ENCODE peak calls at places on chromosomes 5 and 9, in four cellular contexts. U, X, V and H are unnamed samples.

GRCh38 chr9:2281031-2281802 is 266.1 kb downstream of the SMARCA2 start:
- DNase-seq in V (peak), U (peak), X (peak), H (peak)

GRCh38 chr5:80206282-80206681 is 49.6 kb downstream of the SERINC5 start:
- DNase-seq in V (peak), X (no peak), U (no peak), H (peak)

GRCh38 chr9:93257808-93258331 is 73.9 kb downstream of the WNK2 start:
- DNase-seq in U (peak), X (no peak), V (no peak), H (no peak)

GRCh38 chr9:4235951-4236804 is 63.7 kb downstream of the GLIS3 start:
- DNase-seq in X (no peak), U (no peak), V (peak), H (peak)

GRCh38 chr9:74742792-74743389 is 144.8 kb downstream of the TRPM6 start:
- DNase-seq in X (peak), U (peak), V (peak), H (peak)

GRCh38 chr5:158979749-158980521 is 119.8 kb downstream of the EBF1 start:
- DNase-seq in U (no peak), X (no peak), V (peak), H (peak)

GRCh38 chr5:124461110-124461509 is 285.3 kb downstream of the ZNF608 start:
- DNase-seq in X (no peak), U (no peak), V (no peak), H (no peak)

GRCh38 chr9:15501179-15501578 is 9.6 kb downstream of the PSIP1 start:
- DNase-seq in X (no peak), V (peak), U (no peak), H (no peak)

GRCh38 chr5:2755371-2755715 is 3.9 kb upstream of the IRX2 start:
- DNase-seq in U (no peak), X (no peak), V (no peak), H (no peak)

GRCh38 chr9:92652461-92652860 is 17.5 kb downstream of the IPPK start:
- DNase-seq in U (no peak), V (no peak), X (no peak), H (no peak)

GRCh38 chr9:98860871-98861293 is 53.4 kb downstream of the GALNT12 start:
- DNase-seq in V (peak), U (no peak), X (peak), H (peak)

GRCh38 chr5:119315516-119315949 is 40.3 kb upstream of the TNFAIP8 start:
- DNase-seq in X (no peak), V (no peak), U (no peak), H (no peak)

GRCh38 chr5:153974813-153975163 is 63.9 kb downstream of the FAM114A2 start:
- DNase-seq in U (no peak), X (no peak), V (no peak), H (no peak)

GRCh38 chr9:89802809-89803355 is 198.1 kb downstream of the GADD45G start:
- DNase-seq in V (no peak), U (no peak), X (no peak), H (no peak)

GRCh38 chr5:112418412-112419049 is 546 bp downstream of the EPB41L4A start:
- DNase-seq in V (peak), U (peak), X (peak), H (no peak)

GRCh38 chr5:116614603-116614920 is 39.9 kb upstream of the SEMA6A start:
- DNase-seq in V (no peak), U (no peak), X (no peak), H (no peak)

GRCh38 chr5:81393783-81394718 is at the start of gene ACOT12:
- DNase-seq in X (peak), V (peak), U (peak), H (peak)

GRCh38 chr5:110769282-110769681 is 30.5 kb downstream of the SLC25A46 start:
- DNase-seq in X (no peak), V (peak), U (no peak), H (peak)

GRCh38 chr5:41414598-41414997 is 95.8 kb downstream of the PLCXD3 start:
- DNase-seq in U (no peak), V (peak), X (no peak), H (peak)

GRCh38 chr9:114210691-114211276 is 55.4 kb downstream of the COL27A1 start:
- DNase-seq in V (no peak), X (no peak), U (no peak), H (no peak)

GRCh38 chr5:59548807-59549357 is 344.6 kb downstream of the PDE4D start:
- DNase-seq in V (no peak), U (no peak), X (no peak), H (no peak)

GRCh38 chr9:112112941-112113399 is 62.1 kb downstream of the SUSD1 start:
- DNase-seq in X (no peak), U (peak), V (no peak), H (no peak)

GRCh38 chr9:93244510-93245436 is 60.8 kb downstream of the WNK2 start:
- DNase-seq in X (no peak), U (no peak), V (no peak), H (no peak)

GRCh38 chr9:22975921-22976320 is 529.3 kb downstream of the DMRTA1 start:
- DNase-seq in X (no peak), U (no peak), V (no peak), H (peak)

GRCh38 chr5:5353681-5354080 is 68.8 kb upstream of the ICE1 start:
- DNase-seq in V (no peak), X (no peak), U (peak), H (no peak)

GRCh38 chr5:111364992-111365391 is 140.8 kb downstream of the CAMK4 start:
- DNase-seq in X (peak), U (no peak), V (peak), H (peak)

GRCh38 chr5:157108961-157109360 is at the start of gene HAVCR2:
- DNase-seq in V (no peak), X (no peak), U (no peak), H (no peak)

DNA sequence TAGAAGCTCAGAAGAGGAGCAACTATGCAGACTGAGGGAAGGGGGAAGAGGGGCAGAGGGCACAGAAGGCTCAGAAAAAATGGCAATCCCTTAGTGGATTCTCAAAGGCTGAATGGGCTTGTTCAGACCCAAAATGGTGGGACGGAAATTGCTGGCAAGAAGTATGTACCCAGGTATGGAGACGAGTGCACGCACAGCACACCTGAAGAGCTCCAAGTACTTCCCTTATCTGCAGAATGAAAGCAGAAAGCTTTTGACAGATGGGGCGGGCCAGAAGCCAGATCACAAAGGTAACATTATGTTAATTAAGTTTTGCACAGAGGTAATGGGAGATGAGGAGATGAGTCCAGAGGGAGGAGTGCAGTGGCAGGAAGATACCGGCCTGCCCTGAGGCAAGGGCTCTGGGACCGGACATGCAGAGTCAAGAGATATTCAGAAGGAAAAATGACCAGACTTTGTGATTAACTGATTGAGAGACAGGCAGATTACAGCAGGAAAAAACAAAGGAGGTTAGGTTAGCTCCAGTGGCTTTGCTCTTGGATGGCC is 138.1 kb upstream of the PIK3R1 start:
- DNase-seq in U (no peak), X (no peak), V (no peak), H (no peak)
- H3K14ac ChIP-seq in U (no peak), X (no peak), V (no peak), H (no peak)

GRCh38 chr5:96661101-96661840 is 905 bp upstream of the CAST start:
- DNase-seq in X (peak), V (peak), U (no peak), H (peak)
- H3K14ac ChIP-seq in X (no peak), V (no peak), U (no peak), H (peak)

GRCh38 chr5:83720805-83721431 is at the start of gene HAPLN1:
- DNase-seq in X (peak), U (peak), V (peak), H (no peak)
- H3K14ac ChIP-seq in X (no peak), U (peak), V (no peak), H (peak)

GRCh38 chr5:68446070-68446357 is 230.5 kb downstream of the PIK3R1 start:
- DNase-seq in V (no peak), U (no peak), X (no peak), H (no peak)
- H3K14ac ChIP-seq in V (no peak), U (no peak), X (no peak), H (no peak)

DNA sequence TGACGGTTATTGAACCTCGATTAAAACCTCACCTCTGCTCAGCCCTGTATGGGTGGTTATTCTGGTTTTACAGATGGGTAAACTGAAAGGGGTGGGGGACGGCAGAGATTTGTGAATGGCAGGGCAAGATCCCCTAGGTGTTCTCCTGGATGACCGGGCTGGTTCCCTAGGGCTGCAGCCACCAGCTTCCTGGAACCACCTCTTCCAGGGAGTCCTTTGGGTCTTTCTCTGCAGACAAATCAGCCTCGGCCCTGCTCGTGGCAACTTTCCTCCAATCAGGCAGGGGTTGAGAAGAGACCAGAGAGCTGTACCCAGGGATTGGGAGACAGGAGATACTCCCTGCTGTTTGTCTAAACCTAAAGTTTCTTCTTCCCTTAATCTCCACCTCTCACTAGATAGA is 5.2 kb upstream of the MSX2 start:
- DNase-seq in X (no peak), V (no peak), U (peak), H (no peak)
- H3K14ac ChIP-seq in X (no peak), V (no peak), U (no peak), H (no peak)

GRCh38 chr5:148826082-148826971 is at the start of gene ADRB2:
- DNase-seq in V (peak), U (peak), X (peak), H (peak)
- H3K14ac ChIP-seq in V (no peak), U (no peak), X (no peak), H (peak)

GRCh38 chr9:126513159-126514036 is 100.3 kb upstream of the LMX1B start:
- DNase-seq in U (peak), X (no peak), V (no peak), H (no peak)
- H3K14ac ChIP-seq in U (no peak), X (no peak), V (no peak), H (no peak)

GRCh38 chr5:130280528-130281217 is 376.4 kb downstream of the CHSY3 start:
- DNase-seq in V (no peak), U (no peak), X (no peak), H (no peak)

GRCh38 chr5:130279386-130279785 is 375.1 kb downstream of the CHSY3 start:
- DNase-seq in V (no peak), X (no peak), U (no peak), H (no peak)

GRCh38 chr5:130277002-130277401 is 372.7 kb downstream of the CHSY3 start:
- DNase-seq in V (no peak), U (no peak), X (no peak), H (no peak)

GRCh38 chr5:130277522-130277921 is 373.3 kb downstream of the CHSY3 start:
- DNase-seq in V (no peak), X (no peak), U (no peak), H (no peak)

DNA sequence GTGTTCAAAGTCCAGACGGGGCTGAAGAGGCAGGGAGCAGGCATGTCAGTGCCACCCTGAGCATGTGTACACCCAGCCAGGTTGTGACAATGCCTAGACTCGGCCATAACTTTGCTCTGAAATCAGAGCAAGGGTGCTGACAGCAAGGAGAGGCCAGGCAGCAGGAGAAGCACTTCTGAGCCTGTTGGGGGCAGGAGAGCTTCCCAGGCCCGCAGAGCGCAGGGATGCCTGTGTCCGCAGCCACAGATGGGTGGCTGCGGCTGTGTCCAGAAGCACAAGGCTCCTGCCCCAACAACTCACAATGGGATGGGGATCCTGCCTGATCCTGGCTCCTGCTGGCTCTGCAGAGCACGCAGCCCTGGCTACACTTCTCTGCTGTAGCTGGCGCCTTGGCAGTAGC is 373.9 kb downstream of the CHSY3 start:
- DNase-seq in V (no peak), X (no peak), U (peak), H (no peak)
- H3K14ac ChIP-seq in V (no peak), X (no peak), U (no peak), H (no peak)

GRCh38 chr5:72517961-72518690 is 10.9 kb upstream of the ZNF366 start:
- DNase-seq in U (no peak), V (no peak), X (peak), H (no peak)
- H3K14ac ChIP-seq in U (no peak), V (no peak), X (no peak), H (peak)

DNA sequence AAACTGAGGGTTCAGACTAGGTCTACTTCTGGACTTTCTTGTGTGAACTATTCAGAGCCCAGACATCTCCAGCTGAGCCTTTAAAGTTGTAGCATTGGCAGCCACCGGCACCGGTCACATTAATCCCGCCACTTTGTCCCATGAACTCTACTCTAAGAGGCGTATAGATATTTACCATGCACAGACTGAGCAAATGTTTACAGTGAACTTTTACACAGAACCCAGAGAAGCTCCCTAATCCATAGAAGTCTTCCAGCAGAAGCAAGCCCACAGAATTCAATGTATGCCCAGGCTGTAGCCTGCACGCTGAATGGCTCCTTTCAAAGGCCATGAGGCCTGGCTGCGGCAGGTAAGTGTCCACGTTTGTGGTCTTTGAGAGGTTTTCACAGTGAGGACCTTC is 466.9 kb downstream of the ENC1 start:
- DNase-seq in U (no peak), X (no peak), V (no peak), H (no peak)
- H3K14ac ChIP-seq in U (no peak), X (no peak), V (no peak), H (no peak)